ENCODE peak calls at places on chromosomes 11 and 22, in ten cellular contexts. M, T, W, E, J, O, I, V, C and R are unnamed samples.

GRCh38 chr11:66464916-66465315 is 1.8 kb upstream of the PELI3 start:
- DNase-seq in M (no peak), T (no peak), W (no peak), E (no peak), J (no peak), O (no peak), I (no peak), V (no peak), C (no peak), R (no peak)

GRCh38 chr11:59756845-59757244 is 1.7 kb downstream of the STX3 start:
- DNase-seq in M (no peak), T (no peak), W (no peak), E (no peak), J (no peak), O (no peak), I (peak; percentile 23), V (peak; percentile 37), C (no peak), R (no peak)

GRCh38 chr11:6637871-6638270 is 17.7 kb downstream of the DCHS1 start:
- DNase-seq in M (no peak), T (peak; percentile 75), W (no peak), E (no peak), J (no peak), O (no peak), I (no peak), V (peak; percentile 69), C (no peak), R (no peak)

GRCh38 chr11:116471608-116472007 is 301.2 kb downstream of the BUD13 start:
- DNase-seq in M (no peak), T (peak; percentile 58), W (no peak), E (no peak), J (no peak), O (no peak), I (no peak), V (no peak), C (no peak), R (no peak)

GRCh38 chr11:129766858-129767604 is 48.6 kb upstream of the TMEM45B start:
- DNase-seq in M (no peak), T (peak; percentile 12), W (no peak), E (peak; percentile 7), J (no peak), O (no peak), I (no peak), V (peak; percentile 36), C (peak; percentile 70), R (no peak)

GRCh38 chr11:28072321-28072720 is 35.6 kb downstream of the KIF18A start:
- DNase-seq in M (no peak), T (peak; percentile 44), W (no peak), E (no peak), J (no peak), O (no peak), I (no peak), V (no peak), C (no peak), R (no peak)

GRCh38 chr11:85810871-85811611 is at the start of gene SYTL2:
- DNase-seq in M (peak; percentile 46), T (peak; percentile 33), W (peak; percentile 60), E (peak; percentile 25), J (peak; percentile 58), O (peak; percentile 89), I (peak; percentile 38), V (peak; percentile 54), C (peak; percentile 81), R (peak; percentile 75)

GRCh38 chr22:37365950-37366349 is 61.3 kb downstream of the ELFN2 start:
- DNase-seq in M (no peak), T (no peak), W (no peak), E (no peak), J (no peak), O (no peak), I (no peak), V (no peak), C (no peak), R (no peak)

GRCh38 chr22:39545310-39546063 is 12.9 kb upstream of the RPS19BP1 start:
- DNase-seq in M (no peak), T (peak; percentile 26), W (no peak), E (no peak), J (peak; percentile 62), O (peak; percentile 87), I (no peak), V (peak; percentile 54), C (peak; percentile 82), R (no peak)

GRCh38 chr11:87219266-87219665 is 181.5 kb downstream of the TMEM135 start:
- DNase-seq in M (no peak), T (peak; percentile 7), W (no peak), E (no peak), J (no peak), O (no peak), I (no peak), V (no peak), C (peak; percentile 19), R (no peak)

GRCh38 chr11:14270690-14271542 is 88.1 kb downstream of the RRAS2 start:
- DNase-seq in M (no peak), T (no peak), W (no peak), E (no peak), J (no peak), O (no peak), I (no peak), V (no peak), C (no peak), R (no peak)

GRCh38 chr11:96412761-96413381 is 23.1 kb downstream of the JRKL start:
- DNase-seq in M (no peak), T (no peak), W (no peak), E (no peak), J (no peak), O (no peak), I (no peak), V (no peak), C (no peak), R (no peak)

GRCh38 chr11:6096417-6096816 is 11.1 kb upstream of the OR56B4 start:
- DNase-seq in M (no peak), T (no peak), W (no peak), E (no peak), J (no peak), O (no peak), I (no peak), V (peak; percentile 59), C (no peak), R (no peak)

GRCh38 chr22:44972363-44973083 is 37.3 kb downstream of the PHF21B start:
- DNase-seq in M (no peak), T (no peak), W (no peak), E (no peak), J (no peak), O (no peak), I (no peak), V (no peak), C (no peak), R (peak; percentile 86)

GRCh38 chr11:34330653-34331052 is 27.2 kb downstream of the ABTB2 start:
- DNase-seq in M (no peak), T (no peak), W (no peak), E (peak; percentile 24), J (no peak), O (no peak), I (no peak), V (no peak), C (no peak), R (no peak)

GRCh38 chr22:24290459-24290858 is 19.8 kb downstream of the SPECC1L start:
- DNase-seq in M (no peak), T (peak; percentile 36), W (no peak), E (no peak), J (no peak), O (no peak), I (no peak), V (no peak), C (no peak), R (no peak)

GRCh38 chr11:128607819-128608218 is 20.5 kb upstream of the ETS1 start:
- DNase-seq in M (no peak), T (no peak), W (no peak), E (no peak), J (no peak), O (no peak), I (no peak), V (no peak), C (no peak), R (no peak)

GRCh38 chr11:117431436-117431835 is 103.8 kb downstream of the CEP164 start:
- DNase-seq in M (no peak), T (no peak), W (no peak), E (no peak), J (no peak), O (no peak), I (no peak), V (no peak), C (no peak), R (no peak)

GRCh38 chr11:115759622-115760527 is 255.7 kb upstream of the CADM1 start:
- DNase-seq in M (no peak), T (peak; percentile 10), W (peak; percentile 23), E (no peak), J (no peak), O (no peak), I (no peak), V (peak; percentile 11), C (peak; percentile 56), R (peak; percentile 92)

GRCh38 chr11:43067681-43068080 is 244.1 kb upstream of the API5 start:
- DNase-seq in M (no peak), T (no peak), W (no peak), E (no peak), J (no peak), O (no peak), I (no peak), V (peak; percentile 0), C (no peak), R (no peak)